ENCODE peak calls at places on chromosomes 5 and 9, in six cellular contexts. B is lower leg skin, F is endodermal cell, Y is cardiac muscle cell, D is aorta, R is NT2/D1. O is an unnamed sample.

GRCh38 chr5:113871972-113872371 is 358.5 kb downstream of the YTHDC2 start:
- DNase-seq in Y (no peak), B (no peak), D (no peak), R (no peak), F (no peak), O (no peak)

GRCh38 chr5:75551471-75551870 is 39.8 kb downstream of the POLK start:
- DNase-seq in B (no peak), Y (no peak), F (no peak), D (no peak), R (no peak), O (no peak)

GRCh38 chr9:133570681-133571080 is 36.2 kb downstream of the ADAMTSL2 start:
- DNase-seq in R (no peak), Y (no peak), B (no peak), F (no peak), D (no peak), O (no peak)

GRCh38 chr9:93967020-93967803 is 12.1 kb upstream of the BARX1 start:
- DNase-seq in B (no peak), R (no peak), Y (no peak), D (no peak), F (no peak), O (no peak)

GRCh38 chr9:122810306-122810946 is 10.5 kb downstream of the OR1K1 start:
- DNase-seq in R (peak), D (peak), F (peak), B (peak), Y (peak), O (peak)

GRCh38 chr5:142852361-142852760 is 82.2 kb downstream of the ARHGAP26 start:
- DNase-seq in R (no peak), Y (no peak), B (no peak), D (no peak), F (no peak), O (no peak)

GRCh38 chr5:11319851-11320580 is 559.0 kb upstream of the DAP start:
- DNase-seq in D (no peak), F (no peak), Y (no peak), R (no peak), B (no peak), O (no peak)

GRCh38 chr5:32794086-32794485 is 83.0 kb downstream of the NPR3 start:
- DNase-seq in D (no peak), F (peak), R (no peak), Y (peak), B (no peak), O (no peak)

GRCh38 chr5:3394877-3395599 is 200.6 kb upstream of the IRX1 start:
- DNase-seq in F (no peak), B (no peak), D (no peak), Y (no peak), R (no peak), O (no peak)

GRCh38 chr9:135664266-135664665 is 1.2 kb downstream of the LCN9 start:
- DNase-seq in Y (no peak), B (no peak), R (no peak), D (no peak), F (no peak), O (no peak)

GRCh38 chr5:181203093-181203711 is 1.8 kb downstream of the TRIM7 start:
- DNase-seq in B (no peak), D (no peak), R (no peak), Y (peak), F (no peak), O (no peak)

GRCh38 chr9:135746565-135746964 is 44.6 kb downstream of the KCNT1 start:
- DNase-seq in R (no peak), F (no peak), D (no peak), B (no peak), Y (no peak), O (no peak)

GRCh38 chr9:18448101-18448500 is 25.9 kb upstream of the ADAMTSL1 start:
- DNase-seq in F (no peak), R (no peak), B (no peak), Y (no peak), D (no peak), O (no peak)

GRCh38 chr5:143448518-143448917 is 45.0 kb upstream of the NR3C1 start:
- DNase-seq in D (no peak), Y (no peak), B (no peak), F (no peak), R (no peak), O (no peak)

GRCh38 chr5:127844631-127845030 is 141.4 kb downstream of the CCDC192 start:
- DNase-seq in D (no peak), F (peak), B (no peak), R (no peak), Y (no peak), O (no peak)

GRCh38 chr5:5983261-5983660 is 395.1 kb downstream of the MED10 start:
- DNase-seq in F (no peak), R (no peak), B (no peak), D (no peak), Y (no peak), O (no peak)

GRCh38 chr5:42547146-42547545 is 123.9 kb downstream of the GHR start:
- DNase-seq in D (no peak), Y (peak), R (no peak), B (no peak), F (no peak), O (no peak)

GRCh38 chr5:1374680-1375055 is 29.8 kb upstream of the CLPTM1L start:
- DNase-seq in B (no peak), F (no peak), R (no peak), D (no peak), Y (peak), O (no peak)

GRCh38 chr9:34240021-34240420 is 61.2 kb downstream of the UBAP1 start:
- DNase-seq in D (no peak), Y (no peak), R (no peak), F (no peak), B (no peak), O (no peak)

GRCh38 chr5:34857161-34857560 is 18.2 kb downstream of the TTC23L start:
- DNase-seq in D (no peak), B (no peak), R (no peak), F (no peak), Y (no peak), O (no peak)

GRCh38 chr9:10232352-10232930 is 380.4 kb downstream of the PTPRD start:
- DNase-seq in D (no peak), R (no peak), B (no peak), F (no peak), Y (peak), O (no peak)

GRCh38 chr9:98432134-98432533 is 176.7 kb upstream of the TBC1D2 start:
- DNase-seq in B (peak), D (no peak), Y (no peak), F (no peak), R (no peak), O (no peak)

GRCh38 chr9:470795-471194 is 256.1 kb downstream of the DOCK8 start:
- DNase-seq in R (no peak), Y (peak), F (no peak), B (no peak), D (no peak), O (no peak)

GRCh38 chr5:150616506-150616905 is 24.0 kb upstream of the SYNPO start:
- DNase-seq in R (no peak), Y (no peak), B (no peak), D (no peak), F (no peak), O (no peak)

GRCh38 chr9:134221273-134222017 is 57.1 kb upstream of the RNU6ATAC start:
- DNase-seq in B (no peak), R (no peak), F (no peak), Y (no peak), D (peak), O (no peak)

GRCh38 chr5:140109050-140109817 is 4.7 kb upstream of the PURA start:
- DNase-seq in Y (no peak), B (no peak), D (no peak), F (no peak), R (no peak), O (no peak)

GRCh38 chr5:160556886-160557285 is 135.2 kb downstream of the PTTG1 start:
- DNase-seq in D (no peak), Y (no peak), R (no peak), F (no peak), B (no peak), O (no peak)

GRCh38 chr9:117825609-117826347 is 121.6 kb downstream of the TLR4 start:
- DNase-seq in D (no peak), R (no peak), Y (no peak), F (no peak), B (no peak), O (no peak)

GRCh38 chr5:169302491-169303118 is 1.7 kb upstream of the SLIT3 start:
- DNase-seq in B (peak), D (peak), R (peak), F (peak), Y (peak), O (peak)

GRCh38 chr9:123998970-123999621 is 12.5 kb upstream of the LHX2 start:
- DNase-seq in D (no peak), R (no peak), F (peak), Y (no peak), B (no peak), O (no peak)

GRCh38 chr9:126939821-126940221 is 25.2 kb downstream of the RALGPS1 start:
- DNase-seq in F (no peak), Y (no peak), R (no peak), D (no peak), B (no peak), O (no peak)

GRCh38 chr5:5342784-5343183 is 79.7 kb upstream of the ICE1 start:
- DNase-seq in F (no peak), Y (peak), R (no peak), D (no peak), B (no peak), O (no peak)

GRCh38 chr5:4700082-4700481 is 440.0 kb upstream of the ADAMTS16 start:
- DNase-seq in R (peak), Y (peak), D (peak), B (peak), F (peak), O (peak)

GRCh38 chr9:93501406-93501805 is 48.0 kb upstream of the FAM120AOS start:
- DNase-seq in D (no peak), Y (no peak), B (no peak), F (no peak), R (no peak), O (no peak)

GRCh38 chr9:7560669-7561305 is 238.8 kb downstream of the DMAC1 start:
- DNase-seq in D (no peak), Y (no peak), F (peak), B (no peak), R (no peak), O (no peak)

GRCh38 chr5:20572560-20572959 is 584.6 kb upstream of the CDH18 start:
- DNase-seq in R (no peak), B (no peak), F (no peak), Y (peak), D (no peak), O (no peak)

GRCh38 chr9:38058452-38059232 is 10.4 kb downstream of the SHB start:
- DNase-seq in R (no peak), D (no peak), Y (peak), F (peak), B (no peak), O (no peak)

GRCh38 chr9:37621299-37621934 is 29.0 kb upstream of the TOMM5 start:
- DNase-seq in D (no peak), Y (peak), R (no peak), F (no peak), B (no peak), O (no peak)

GRCh38 chr5:33848554-33848953 is 43.2 kb downstream of the ADAMTS12 start:
- DNase-seq in D (no peak), B (no peak), F (no peak), Y (no peak), R (no peak), O (no peak)

GRCh38 chr5:102762828-102763227 is 7.7 kb downstream of the PAM start:
- DNase-seq in R (no peak), F (no peak), Y (no peak), D (no peak), B (no peak), O (no peak)
- H3K4me3 ChIP-seq in R (no peak), F (no peak), Y (no peak), D (no peak), B (no peak), O (no peak)

DNA sequence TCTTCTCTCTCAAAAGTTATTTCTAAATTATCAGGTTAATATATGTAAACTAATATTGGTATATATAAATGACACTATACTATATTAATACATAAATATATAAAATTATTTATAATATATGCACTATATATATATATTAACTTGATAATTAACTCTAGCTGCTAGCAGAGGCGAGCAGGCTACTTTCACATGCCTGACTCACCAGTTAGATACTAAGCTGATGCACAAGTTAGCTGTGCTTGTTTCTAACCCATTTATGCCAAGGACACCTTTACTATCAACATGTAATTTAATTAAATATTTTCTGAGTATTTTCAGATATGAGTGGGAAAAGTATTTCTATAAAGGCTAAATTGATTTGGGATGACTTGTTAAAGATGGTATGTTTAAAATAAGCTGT is 70.1 kb downstream of the TRIO start:
- DNase-seq in R (no peak), F (no peak), B (no peak), Y (no peak), D (no peak), O (no peak)
- H3K4me3 ChIP-seq in R (no peak), F (no peak), B (no peak), Y (no peak), D (no peak), O (no peak)

GRCh38 chr5:179794575-179794974 is 789 bp downstream of the LTC4S start:
- DNase-seq in Y (no peak), F (no peak), R (no peak), B (no peak), D (no peak), O (no peak)
- H3K4me3 ChIP-seq in Y (no peak), F (no peak), R (no peak), B (no peak), D (no peak), O (peak)

GRCh38 chr9:128825923-128826702 is 3.5 kb downstream of the SPOUT1 start:
- DNase-seq in R (no peak), B (no peak), F (peak), Y (no peak), D (no peak), O (no peak)

GRCh38 chr9:128824911-128825310 is 4.7 kb downstream of the SPOUT1 start:
- DNase-seq in R (no peak), D (no peak), F (no peak), Y (no peak), B (no peak), O (no peak)

GRCh38 chr9:128829477-128830251 is at the start of gene SPOUT1:
- DNase-seq in F (peak), B (peak), Y (peak), R (peak), D (peak), O (peak)

GRCh38 chr9:128828267-128828666 is 1.3 kb downstream of the SPOUT1 start:
- DNase-seq in D (no peak), B (no peak), Y (no peak), R (no peak), F (no peak), O (no peak)

DNA sequence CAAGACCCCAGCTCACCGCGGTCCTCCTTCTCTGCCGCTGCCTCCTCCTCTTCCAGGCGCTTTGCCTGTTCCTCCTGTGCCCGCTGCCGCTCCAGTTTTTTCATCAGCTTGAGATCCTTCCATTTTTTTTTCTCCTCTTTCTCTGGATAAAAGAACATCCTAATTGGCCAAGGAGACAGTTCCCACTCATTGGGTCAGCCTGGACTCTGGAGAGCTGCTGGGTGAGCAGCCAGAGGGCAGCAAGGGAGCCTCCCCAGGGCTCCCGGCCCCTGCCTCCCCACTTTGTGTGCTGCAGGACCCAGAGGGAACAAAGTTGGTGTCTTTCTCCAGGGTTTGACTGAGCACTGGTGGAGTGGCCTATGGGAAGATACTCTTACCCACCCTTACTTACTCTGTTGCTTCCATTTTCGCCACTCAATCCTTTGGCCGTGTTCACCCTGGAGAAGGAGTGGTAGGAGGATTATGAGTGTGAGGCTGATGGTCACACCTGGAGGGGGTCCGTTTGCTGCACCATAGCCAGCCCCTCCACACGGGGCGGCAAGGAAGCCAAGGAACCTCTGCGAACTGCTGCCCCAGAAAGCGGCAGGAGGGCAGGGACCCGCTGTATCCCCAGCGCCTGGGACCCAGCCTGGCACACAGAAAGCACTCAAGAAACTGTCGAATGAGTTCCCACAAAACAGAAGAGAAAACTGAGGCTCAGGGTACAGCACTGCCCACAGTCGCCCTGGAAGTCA is 708 bp downstream of the SPOUT1 start:
- DNase-seq in F (no peak), R (no peak), D (peak), Y (no peak), B (no peak), O (no peak)
- H3K4me3 ChIP-seq in F (peak), R (peak), D (peak), Y (peak), B (peak), O (peak)

DNA sequence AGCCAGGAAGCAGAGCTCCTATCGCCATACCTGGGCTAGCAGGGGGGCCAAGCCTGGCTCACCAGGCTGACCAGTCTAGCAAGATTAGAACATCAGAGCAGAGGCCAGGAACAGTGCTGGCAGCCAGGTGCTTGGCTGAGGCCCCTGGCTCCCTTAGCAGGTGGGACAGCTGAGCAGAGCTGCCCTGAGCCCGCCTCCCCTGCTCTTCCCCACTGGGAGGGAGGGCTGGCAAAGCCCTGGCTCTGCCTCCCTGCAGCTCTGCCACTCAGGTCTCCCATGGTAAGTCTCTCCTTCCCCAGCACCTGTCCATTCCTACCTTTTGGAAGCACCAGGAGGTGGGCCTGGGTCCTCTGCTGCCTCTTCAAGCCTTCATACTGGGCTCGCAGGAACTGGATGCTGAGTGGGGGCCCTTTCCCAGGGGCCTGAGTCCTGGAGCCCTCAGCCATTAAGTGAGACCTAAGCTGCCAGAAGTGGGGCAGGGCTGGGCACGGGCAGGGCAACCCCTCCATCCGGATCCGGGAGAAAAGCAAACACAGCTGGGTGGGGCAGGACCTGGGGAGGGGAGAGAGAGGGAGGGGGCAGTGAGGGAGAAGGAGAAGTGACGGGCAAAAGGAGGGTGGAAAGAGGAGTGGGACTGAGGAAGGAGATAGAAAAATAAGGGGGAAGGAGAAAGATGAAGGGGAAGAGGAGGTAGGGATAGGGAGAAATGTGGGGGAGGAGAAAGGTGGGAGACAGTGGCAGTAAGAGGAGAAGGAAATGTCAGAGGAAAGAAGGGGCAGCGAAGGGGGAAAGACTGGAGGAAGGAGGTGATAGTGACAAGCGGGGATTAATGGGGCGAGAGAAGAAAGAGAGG is 662 bp downstream of the C9orf152 start:
- DNase-seq in D (no peak), Y (no peak), R (no peak), B (no peak), F (peak), O (no peak)
- H3K4me3 ChIP-seq in D (no peak), Y (no peak), R (no peak), B (no peak), F (no peak), O (no peak)

DNA sequence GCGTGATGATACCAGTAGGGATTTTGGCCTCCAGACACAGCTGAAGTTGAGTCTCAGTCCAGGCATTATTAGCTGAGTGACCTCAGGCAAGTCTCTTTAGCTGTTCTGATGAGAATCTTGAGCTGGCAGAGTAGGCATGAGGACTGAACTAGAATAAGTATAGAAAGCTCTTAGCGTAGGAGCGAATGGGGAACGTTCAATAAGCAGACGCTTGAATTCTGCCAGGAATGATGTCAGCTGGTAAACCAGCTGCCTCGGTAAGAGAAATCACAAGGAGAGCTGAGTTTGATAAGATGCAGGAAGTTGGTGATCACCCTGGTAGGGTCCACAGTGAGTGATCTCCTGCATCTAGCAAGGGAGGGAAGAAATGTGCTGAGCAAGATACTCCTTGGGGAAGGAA is 280.4 kb downstream of the NTRK2 start:
- DNase-seq in Y (no peak), D (no peak), R (no peak), B (no peak), F (no peak), O (no peak)
- H3K4me3 ChIP-seq in Y (no peak), D (no peak), R (no peak), B (no peak), F (no peak), O (no peak)

DNA sequence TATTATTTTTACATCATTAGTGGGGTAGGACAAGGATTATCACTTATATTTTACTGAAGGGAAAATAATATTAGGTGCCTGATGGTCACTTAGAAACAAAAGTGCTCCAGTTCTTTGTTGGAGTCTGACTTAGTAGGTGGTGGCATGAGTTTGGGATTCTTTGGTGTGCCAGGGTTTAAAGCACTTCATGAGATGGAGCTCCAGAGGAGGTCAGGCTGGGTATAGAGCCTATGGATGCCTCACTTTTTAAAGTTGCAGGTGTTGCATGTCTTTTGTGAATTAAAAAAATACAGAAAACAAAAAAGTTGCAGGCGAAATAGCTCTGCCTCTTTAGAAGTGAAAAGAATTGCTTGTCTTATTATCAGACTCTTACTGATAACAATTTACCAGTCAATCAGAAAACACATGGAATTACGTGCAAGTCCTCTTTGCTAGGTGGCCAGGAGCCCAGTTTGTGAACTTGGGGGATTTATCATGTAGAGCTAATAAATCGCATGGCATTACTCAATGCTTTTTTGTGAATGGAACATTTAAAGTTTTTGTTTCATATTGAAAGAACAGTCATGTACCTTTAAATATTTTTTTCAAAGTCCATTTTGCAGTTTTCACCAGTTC is 1.6 kb downstream of the ITK start:
- DNase-seq in F (no peak), D (no peak), B (no peak), R (no peak), Y (no peak), O (peak)
- H3K4me3 ChIP-seq in F (no peak), D (no peak), B (no peak), R (no peak), Y (no peak), O (no peak)

GRCh38 chr5:14153932-14154646 is 10.9 kb downstream of the TRIO start:
- DNase-seq in D (peak), R (no peak), F (peak), Y (peak), B (peak), O (peak)
- H3K4me3 ChIP-seq in D (no peak), R (no peak), F (peak), Y (no peak), B (no peak), O (no peak)